ENCODE peak calls at places on chromosomes 7 and 10, in nine cellular contexts. E is heart right ventricle; N is neural progenitor cell; M is GM18507; Y is CD4-positive, CD25-positive, alpha-beta regulatory T cell; K is stimulated activated CD4-positive, alpha-beta T cell treated with anti-CD3 and anti-CD28 coated beads, Interleukin-4, amount 100 ng/mL, for 1 hour; C is activated T-helper 1 cell treated with anti-CD3 and anti-CD28 coated beads, Interleukin-12 subunit alpha, Interleukin-12 subunit beta, Interleukin-2, Interleukin-4 antibody, amounts not matched to agents 30 ng/mL and 10 ng/mL and 1 ng/mL, durations not matched to agents 14 hours and 24 hours and 36 hours; S is fibroblast of the aortic adventitia; F is GM12865. T is an unnamed sample.
A peak's percentile ranks its signal among the peaks of the same experiment; 100 is the strongest.

GRCh38 chr7:4738711-4739527 is 36.5 kb upstream of the AP5Z1 start:
- DNase-seq in E (no peak), N (peak; percentile 81), M (no peak), Y (no peak), K (no peak), C (no peak), S (peak; percentile 89), F (peak; percentile 48), T (peak; percentile 95)

GRCh38 chr10:124565565-124566221 is 104.1 kb downstream of the LHPP start:
- DNase-seq in E (peak; percentile 57), N (peak; percentile 72), M (no peak), Y (no peak), K (no peak), C (no peak), S (no peak), F (peak; percentile 18), T (no peak)

GRCh38 chr10:7301039-7301768 is 109.6 kb downstream of the SFMBT2 start:
- DNase-seq in E (no peak), N (peak; percentile 47), M (no peak), Y (no peak), K (no peak), C (no peak), S (no peak), F (no peak), T (no peak)

GRCh38 chr10:11336703-11337102 is 274.7 kb downstream of the USP6NL start:
- DNase-seq in E (no peak), N (peak; percentile 81), M (no peak), Y (no peak), K (no peak), C (no peak), S (peak; percentile 8), F (no peak), T (no peak)

GRCh38 chr10:118967160-118967559 is 62.4 kb upstream of the NANOS1 start:
- DNase-seq in E (no peak), N (no peak), M (no peak), Y (no peak), K (no peak), C (no peak), S (no peak), F (no peak), T (no peak)

GRCh38 chr7:6271694-6272371 is 591 bp downstream of the CYTH3 start:
- DNase-seq in E (peak; percentile 43), N (no peak), M (no peak), Y (no peak), K (peak; percentile 18), C (peak; percentile 2), S (no peak), F (peak; percentile 20), T (no peak)

GRCh38 chr10:93225938-93226337 is 152.2 kb downstream of the CYP26A1 start:
- DNase-seq in E (no peak), N (no peak), M (no peak), Y (no peak), K (no peak), C (no peak), S (no peak), F (no peak), T (no peak)

GRCh38 chr7:101066141-101066857 is 19.0 kb upstream of the TRIM56 start:
- DNase-seq in E (peak; percentile 30), N (peak; percentile 48), M (no peak), Y (no peak), K (no peak), C (no peak), S (no peak), F (no peak), T (peak; percentile 37)

GRCh38 chr7:98619450-98620321 is 2.6 kb downstream of the NPTX2 start:
- DNase-seq in E (no peak), N (peak; percentile 67), M (no peak), Y (no peak), K (no peak), C (no peak), S (peak; percentile 83), F (no peak), T (peak; percentile 3)

GRCh38 chr10:72784551-72785421 is 92.8 kb downstream of the MCU start:
- DNase-seq in E (peak; percentile 37), N (peak; percentile 77), M (no peak), Y (no peak), K (no peak), C (no peak), S (peak; percentile 96), F (no peak), T (peak; percentile 75)

GRCh38 chr7:27159278-27160146 is 3.0 kb upstream of the HOXA7 start:
- DNase-seq in E (no peak), N (no peak), M (no peak), Y (no peak), K (no peak), C (no peak), S (no peak), F (no peak), T (no peak)

GRCh38 chr7:1707756-1708611 is 37.9 kb downstream of the ELFN1 start:
- DNase-seq in E (no peak), N (no peak), M (no peak), Y (no peak), K (no peak), C (no peak), S (no peak), F (no peak), T (no peak)

GRCh38 chr10:126037946-126038345 is 141.6 kb downstream of the FANK1 start:
- DNase-seq in E (no peak), N (no peak), M (no peak), Y (no peak), K (no peak), C (no peak), S (no peak), F (no peak), T (no peak)

GRCh38 chr7:91247497-91247896 is 16.7 kb upstream of the FZD1 start:
- DNase-seq in E (no peak), N (no peak), M (no peak), Y (no peak), K (no peak), C (no peak), S (no peak), F (no peak), T (peak; percentile 39)

GRCh38 chr10:60148266-60148840 is 241.3 kb downstream of the ANK3 start:
- DNase-seq in E (no peak), N (no peak), M (no peak), Y (no peak), K (no peak), C (no peak), S (peak; percentile 91), F (no peak), T (peak; percentile 87)